ENCODE peak calls at places on chromosomes 7 and 10, in eight cellular contexts. E is activated T-helper 9 cell treated with anti-CD3 and anti-CD28 coated beads, Interleukin-2, amount 50 U/mL, for 16 hours; I is kidney epithelial cell; Q is fibroblast of pulmonary artery; H is NCI-H460; W is IMR-90; B is effector memory CD4-positive, alpha-beta T cell; L is ecto neural progenitor cell. N is an unnamed sample.

GRCh38 chr7:141301544-141301943 is 227.7 kb downstream of the TMEM178B start:
- DNase-seq in E (no peak), I (no peak), Q (no peak), H (no peak), W (no peak), B (no peak), L (no peak), N (no peak)

GRCh38 chr7:151754142-151754590 is 122.7 kb downstream of the PRKAG2 start:
- DNase-seq in E (no peak), I (peak; percentile 99), Q (peak; percentile 99), H (peak; percentile 96), W (peak; percentile 99), B (no peak), L (peak; percentile 89), N (peak; percentile 64)

GRCh38 chr7:29053105-29053872 is 93.0 kb downstream of the CPVL start:
- DNase-seq in E (no peak), I (no peak), Q (no peak), H (no peak), W (no peak), B (no peak), L (no peak), N (no peak)

GRCh38 chr7:92650391-92650790 is 60.2 kb upstream of the FAM133B start:
- DNase-seq in E (no peak), I (no peak), Q (no peak), H (no peak), W (no peak), B (no peak), L (no peak), N (no peak)

GRCh38 chr10:124736491-124737136 is 7.6 kb downstream of the FAM53B start:
- DNase-seq in E (no peak), I (no peak), Q (peak; percentile 90), H (no peak), W (peak; percentile 82), B (no peak), L (peak; percentile 41), N (no peak)

GRCh38 chr10:103843854-103844567 is 11.4 kb downstream of the SH3PXD2A start:
- DNase-seq in E (no peak), I (no peak), Q (no peak), H (no peak), W (peak; percentile 39), B (no peak), L (no peak), N (no peak)

GRCh38 chr10:85315657-85316056 is 987.3 kb downstream of the CCSER2 start:
- DNase-seq in E (no peak), I (no peak), Q (no peak), H (no peak), W (no peak), B (no peak), L (no peak), N (no peak)

GRCh38 chr7:50851891-50852290 is 69.2 kb upstream of the GRB10 start:
- DNase-seq in E (no peak), I (no peak), Q (no peak), H (no peak), W (no peak), B (no peak), L (no peak), N (no peak)

GRCh38 chr7:128053023-128053422 is 21.8 kb upstream of the LRRC4 start:
- DNase-seq in E (no peak), I (no peak), Q (peak; percentile 63), H (no peak), W (peak; percentile 49), B (no peak), L (no peak), N (peak; percentile 51)

GRCh38 chr10:77381750-77382149 is 255.9 kb downstream of the KCNMA1 start:
- DNase-seq in E (no peak), I (no peak), Q (no peak), H (no peak), W (no peak), B (no peak), L (no peak), N (no peak)

GRCh38 chr7:28958235-28958945 is at the start of gene TRIL:
- DNase-seq in E (no peak), I (no peak), Q (peak; percentile 81), H (no peak), W (peak; percentile 50), B (no peak), L (peak; percentile 92), N (no peak)

GRCh38 chr7:36677769-36678435 is 46.4 kb downstream of the AOAH start:
- DNase-seq in E (peak; percentile 49), I (no peak), Q (no peak), H (no peak), W (no peak), B (no peak), L (no peak), N (no peak)

GRCh38 chr10:44039599-44039998 is 345.3 kb downstream of the CXCL12 start:
- DNase-seq in E (no peak), I (no peak), Q (no peak), H (no peak), W (no peak), B (no peak), L (no peak), N (no peak)

GRCh38 chr10:21292763-21293517 is 232.5 kb downstream of the SKIDA1 start:
- DNase-seq in E (no peak), I (peak; percentile 96), Q (peak; percentile 99), H (peak; percentile 82), W (peak; percentile 98), B (no peak), L (peak; percentile 68), N (no peak)

N was measured in Kasumi-1.